ENCODE peak calls at places on chromosome 22, in eight cellular contexts. C is CD4-positive, alpha-beta T cell; F is esophagus squamous epithelium; L is GM12865; S is CD14-positive monocyte; Y is dorsolateral prefrontal cortex; J is endothelial cell; N is uterus. R is an unnamed sample.

GRCh38 chr22:31104869-31105268 is 2.5 kb downstream of the SELENOM start:
- DNase-seq in N (peak), C (no peak), L (peak), S (no peak), Y (no peak), F (no peak), J (peak), R (peak)

GRCh38 chr22:40051322-40051721 is 56.6 kb downstream of the FAM83F start:
- DNase-seq in F (no peak), J (no peak), C (no peak), N (no peak), L (peak), S (no peak), Y (no peak), R (no peak)

GRCh38 chr22:30004689-30005088 is 75.6 kb upstream of the HORMAD2 start:
- DNase-seq in F (no peak), J (no peak), L (no peak), S (no peak), N (no peak), Y (no peak), C (no peak), R (no peak)

GRCh38 chr22:43343262-43343988 is at the start of gene SCUBE1:
- DNase-seq in C (peak), N (no peak), J (peak), Y (peak), S (peak), F (no peak), L (no peak), R (peak)

GRCh38 chr22:44519895-44520294 is 21.9 kb upstream of the RTL6 start:
- DNase-seq in Y (no peak), J (no peak), N (no peak), F (no peak), S (no peak), C (no peak), L (no peak), R (no peak)

GRCh38 chr22:39567135-39567946 is 3.2 kb upstream of the CACNA1I start:
- DNase-seq in S (no peak), Y (no peak), L (peak), J (no peak), C (peak), F (no peak), N (no peak), R (no peak)

GRCh38 chr22:39212721-39213376 is 31.9 kb downstream of the PDGFB start:
- DNase-seq in J (no peak), Y (no peak), C (no peak), F (no peak), L (no peak), S (no peak), N (peak), R (no peak)

GRCh38 chr22:27419473-27419872 is 382.1 kb downstream of the MN1 start:
- DNase-seq in F (no peak), S (no peak), C (no peak), J (no peak), Y (no peak), L (no peak), N (no peak), R (no peak)

GRCh38 chr22:23763579-23764331 is 965 bp downstream of the C22orf15 start:
- DNase-seq in C (peak), Y (no peak), N (no peak), S (no peak), J (peak), L (peak), F (no peak), R (peak)

GRCh38 chr22:19959043-19959586 is 17.5 kb upstream of the TXNRD2 start:
- DNase-seq in Y (no peak), J (peak), S (no peak), L (no peak), F (no peak), N (peak), C (no peak), R (no peak)

GRCh38 chr22:35743466-35743865 is 25.8 kb downstream of the APOL5 start:
- DNase-seq in N (no peak), L (no peak), Y (no peak), S (no peak), J (no peak), F (no peak), C (no peak), R (no peak)

GRCh38 chr22:30941363-30941740 is 27.2 kb downstream of the MORC2 start:
- DNase-seq in C (peak), L (no peak), S (no peak), J (no peak), N (no peak), F (no peak), Y (no peak), R (no peak)

GRCh38 chr22:49491221-49491635 is 336.4 kb downstream of the BRD1 start:
- DNase-seq in F (no peak), J (no peak), S (peak), L (no peak), Y (no peak), N (no peak), C (no peak), R (no peak)

GRCh38 chr22:43521716-43522115 is 109.9 kb downstream of the MPPED1 start:
- DNase-seq in F (no peak), Y (no peak), L (no peak), S (no peak), C (no peak), J (no peak), N (no peak), R (no peak)

GRCh38 chr22:39236321-39237275 is 8.2 kb downstream of the PDGFB start:
- DNase-seq in Y (no peak), J (no peak), L (peak), N (no peak), S (no peak), C (peak), F (no peak), R (peak)

GRCh38 chr22:40347300-40347699 is 1.0 kb downstream of the ADSL start:
- DNase-seq in F (no peak), Y (no peak), L (no peak), S (no peak), C (no peak), N (no peak), J (no peak), R (no peak)

GRCh38 chr22:24060375-24060788 is 49.3 kb downstream of the CABIN1 start:
- DNase-seq in F (no peak), S (no peak), N (no peak), Y (no peak), C (no peak), J (no peak), L (no peak), R (no peak)

GRCh38 chr22:18954941-18955571 is 19.0 kb upstream of the PRODH start:
- DNase-seq in Y (peak), N (no peak), C (no peak), J (no peak), F (no peak), S (peak), L (no peak), R (no peak)

GRCh38 chr22:42758929-42759629 is 38.4 kb upstream of the A4GALT start:
- DNase-seq in Y (no peak), J (no peak), L (no peak), C (no peak), S (no peak), N (no peak), F (no peak), R (no peak)

GRCh38 chr22:29266564-29267461 is 968 bp downstream of the RHBDD3 start:
- DNase-seq in L (peak), S (no peak), Y (peak), J (no peak), F (no peak), N (no peak), C (no peak), R (no peak)

GRCh38 chr22:26847046-26847445 is 189.7 kb downstream of the MIAT start:
- DNase-seq in Y (no peak), S (no peak), N (no peak), L (no peak), F (no peak), C (no peak), J (no peak), R (no peak)

GRCh38 chr22:22123960-22124278 is 120.7 kb upstream of the VPREB1 start:
- DNase-seq in S (no peak), J (no peak), C (no peak), L (no peak), F (no peak), N (no peak), Y (no peak), R (no peak)

GRCh38 chr22:22127100-22127499 is 117.5 kb upstream of the VPREB1 start:
- DNase-seq in C (no peak), N (no peak), S (no peak), L (no peak), J (no peak), Y (no peak), F (no peak), R (no peak)

GRCh38 chr22:22125028-22125578 is 119.5 kb upstream of the VPREB1 start:
- DNase-seq in J (no peak), N (no peak), L (no peak), C (no peak), Y (no peak), F (no peak), S (no peak), R (no peak)

GRCh38 chr22:22124374-22124773 is 120.2 kb upstream of the VPREB1 start:
- DNase-seq in C (no peak), L (no peak), F (no peak), J (no peak), S (no peak), N (no peak), Y (no peak), R (no peak)

GRCh38 chr22:22125579-22126468 is 118.8 kb upstream of the VPREB1 start:
- DNase-seq in F (no peak), J (no peak), N (no peak), S (no peak), Y (no peak), L (no peak), C (no peak), R (no peak)
- TF ChIP-seq CTCF in F (no peak), J (no peak), N (no peak), S (no peak), Y (no peak), L (no peak), C (no peak), R (no peak)

GRCh38 chr22:46849101-46849500 is 86.7 kb downstream of the TBC1D22A start:
- DNase-seq in L (no peak), S (no peak), F (no peak), C (no peak), J (no peak), Y (no peak), N (no peak), R (no peak)
- TF ChIP-seq CTCF in L (no peak), S (no peak), F (no peak), C (no peak), J (no peak), Y (no peak), N (no peak), R (no peak)

DNA sequence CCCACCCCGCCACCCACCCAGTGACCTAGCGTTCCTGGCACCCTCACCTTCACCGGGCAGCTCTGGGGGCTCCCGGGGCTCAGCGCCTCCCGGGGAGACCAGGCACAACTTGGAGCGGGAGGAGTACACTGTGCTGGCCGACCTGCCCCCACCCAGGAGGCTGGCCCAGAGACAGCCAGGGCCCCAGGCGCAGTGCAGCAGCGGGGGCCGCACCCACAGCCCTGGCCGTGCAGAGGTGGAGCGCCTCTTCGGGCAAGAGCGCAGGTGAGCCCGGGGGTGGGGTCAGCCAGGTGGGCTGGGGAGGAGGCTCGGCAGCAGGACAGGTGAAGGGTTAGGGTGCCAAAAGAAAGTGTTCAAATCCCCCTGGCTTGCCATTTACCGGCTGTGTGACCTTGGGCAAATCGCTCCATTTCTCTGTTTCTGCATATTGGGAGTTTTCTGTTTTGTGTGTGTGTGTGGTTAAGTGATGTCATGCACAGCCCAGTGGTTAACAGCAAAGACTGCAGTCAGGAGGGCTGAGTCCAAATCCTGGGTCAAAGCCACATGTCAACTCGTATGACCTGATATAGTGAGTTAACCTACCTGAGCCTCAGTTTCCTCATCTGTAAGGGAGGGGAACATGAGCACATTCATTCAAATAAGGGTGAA is 29.5 kb downstream of the TRIOBP start:
- DNase-seq in J (no peak), F (no peak), L (no peak), C (no peak), S (no peak), Y (no peak), N (no peak), R (peak)
- TF ChIP-seq CTCF in J (no peak), F (no peak), L (peak), C (no peak), S (peak), Y (no peak), N (no peak), R (peak)

GRCh38 chr22:46149493-46149997 is 781 bp upstream of the PPARA start:
- DNase-seq in L (peak), C (peak), S (no peak), F (no peak), N (peak), J (peak), Y (peak), R (no peak)
- TF ChIP-seq CTCF in L (no peak), C (no peak), S (no peak), F (no peak), N (no peak), J (no peak), Y (no peak), R (no peak)

R was measured in GM10248.